ENCODE peak calls at places on chromosome 14, in eight cellular contexts. X, N, Q, Z, R, O, H and W are unnamed samples.

GRCh38 chr14:53900499-53900898 is 56.1 kb downstream of the BMP4 start:
- DNase-seq in H (no peak), Z (no peak), X (no peak), O (no peak), R (no peak), N (no peak), Q (no peak), W (no peak)

GRCh38 chr14:30223385-30223785 is 295.7 kb upstream of the PRKD1 start:
- DNase-seq in X (no peak), N (peak; percentile 69), Q (peak; percentile 95), Z (no peak), H (peak; percentile 89), R (peak; percentile 12), O (no peak), W (peak; percentile 94)

GRCh38 chr14:55329999-55330710 is 58.9 kb downstream of the FBXO34 start:
- DNase-seq in O (no peak), Z (no peak), H (peak; percentile 30), N (no peak), Q (peak; percentile 45), X (no peak), R (no peak), W (no peak)

GRCh38 chr14:33646692-33647260 is 304.1 kb downstream of the EGLN3 start:
- DNase-seq in H (peak; percentile 84), N (no peak), Q (peak; percentile 49), X (no peak), O (no peak), Z (no peak), R (no peak), W (peak; percentile 84)

GRCh38 chr14:20460458-20461229 is 590 bp downstream of the PIP4P1 start:
- DNase-seq in H (peak; percentile 24), N (peak; percentile 68), R (no peak), O (no peak), X (no peak), Q (no peak), Z (peak; percentile 56), W (no peak)

GRCh38 chr14:104773505-104774452 is 20.8 kb downstream of the SIVA1 start:
- DNase-seq in O (no peak), Q (no peak), H (no peak), X (no peak), Z (no peak), R (no peak), N (no peak), W (no peak)

GRCh38 chr14:101404426-101405170 is 156.7 kb upstream of the DIO3 start:
- DNase-seq in Q (no peak), X (no peak), H (no peak), R (no peak), N (no peak), Z (no peak), O (no peak), W (no peak)

GRCh38 chr14:49861923-49862673 is 9.5 kb upstream of the NEMF start:
- DNase-seq in O (peak; percentile 63), H (peak; percentile 79), Q (peak; percentile 87), X (peak; percentile 100), R (peak; percentile 81), N (peak; percentile 79), Z (peak; percentile 77), W (peak; percentile 93)

GRCh38 chr14:75832621-75833297 is 149.0 kb downstream of the TGFB3 start:
- DNase-seq in H (no peak), O (no peak), Q (peak; percentile 87), N (no peak), Z (no peak), R (no peak), X (no peak), W (peak; percentile 88)

GRCh38 chr14:65502676-65503124 is 90.2 kb downstream of the FUT8 start:
- DNase-seq in Q (peak; percentile 78), O (no peak), Z (no peak), X (no peak), R (no peak), N (peak; percentile 13), H (peak; percentile 77), W (peak; percentile 78)

GRCh38 chr14:97143456-97143855 is 346.3 kb downstream of the VRK1 start:
- DNase-seq in R (peak; percentile 60), O (no peak), N (no peak), H (no peak), Q (no peak), Z (no peak), X (no peak), W (no peak)

GRCh38 chr14:25394356-25394755 is 344.4 kb upstream of the STXBP6 start:
- DNase-seq in Q (no peak), X (no peak), Z (no peak), N (peak; percentile 8), O (no peak), R (no peak), H (no peak), W (no peak)

GRCh38 chr14:89185919-89186849 is 230.8 kb downstream of the FOXN3 start:
- DNase-seq in O (no peak), R (no peak), N (no peak), H (peak; percentile 74), X (no peak), Z (no peak), Q (peak; percentile 88), W (peak; percentile 61)

GRCh38 chr14:82806016-82806415 is 1272.4 kb upstream of the SEL1L start:
- DNase-seq in Z (no peak), O (no peak), X (no peak), N (no peak), H (no peak), R (no peak), Q (no peak), W (no peak)

GRCh38 chr14:91149462-91149861 is 35.6 kb downstream of the DGLUCY start:
- DNase-seq in X (no peak), N (no peak), O (no peak), Q (peak; percentile 100), Z (no peak), R (no peak), H (peak; percentile 98), W (peak; percentile 99)

GRCh38 chr14:69673578-69674305 is 62.3 kb downstream of the SUSD6 start:
- DNase-seq in H (no peak), R (no peak), Z (no peak), N (no peak), O (no peak), Q (no peak), X (no peak), W (no peak)

GRCh38 chr14:61695695-61696527 is 598 bp downstream of the HIF1A start:
- DNase-seq in Q (peak; percentile 47), Z (peak; percentile 24), O (peak; percentile 29), X (peak; percentile 93), N (peak; percentile 51), H (peak; percentile 58), R (peak; percentile 72), W (peak; percentile 65)

GRCh38 chr14:98270201-98270600 is 1001.8 kb downstream of the BCL11B start:
- DNase-seq in H (peak; percentile 63), R (no peak), X (no peak), Q (no peak), O (no peak), N (no peak), Z (no peak), W (peak; percentile 14)

GRCh38 chr14:103008768-103009342 is 48.5 kb downstream of the CDC42BPB start:
- DNase-seq in H (no peak), Z (no peak), N (no peak), O (no peak), X (no peak), Q (peak; percentile 72), R (no peak), W (peak; percentile 20)

GRCh38 chr14:67820428-67820881 is 876 bp downstream of the RAD51B start:
- DNase-seq in R (no peak), Z (no peak), H (peak; percentile 8), X (no peak), Q (peak; percentile 31), N (no peak), O (no peak), W (no peak)

GRCh38 chr14:93757185-93757584 is 31.1 kb downstream of the PRIMA1 start:
- DNase-seq in X (no peak), N (no peak), H (no peak), R (no peak), Z (no peak), O (no peak), Q (no peak), W (no peak)

GRCh38 chr14:84622357-84622756 is 907.6 kb upstream of the FLRT2 start:
- DNase-seq in Z (no peak), N (no peak), H (no peak), R (no peak), O (no peak), X (no peak), Q (no peak), W (no peak)

GRCh38 chr14:105168979-105169507 is 467 bp upstream of the JAG2 start:
- DNase-seq in H (peak; percentile 29), O (no peak), X (peak; percentile 85), R (no peak), Q (no peak), Z (no peak), N (no peak), W (no peak)

GRCh38 chr14:50740858-50741257 is 72.8 kb upstream of the SAV1 start:
- DNase-seq in Z (no peak), X (no peak), R (no peak), O (no peak), H (no peak), N (no peak), Q (no peak), W (peak; percentile 16)

GRCh38 chr14:102545461-102546265 is 36.1 kb upstream of the ANKRD9 start:
- DNase-seq in Z (no peak), R (no peak), X (peak; percentile 27), O (no peak), H (no peak), Q (peak; percentile 17), N (no peak), W (no peak)